ENCODE peak calls at places on chromosomes 7 and 10, in seven cellular contexts. Z is astrocyte; Q is dorsolateral prefrontal cortex; O is stimulated activated CD4-positive, alpha-beta T cell treated with anti-CD3 and anti-CD28 coated beads, Interleukin-15, amount 100 ng/mL, for 1 hour; T is AG10803; Y is ureter; G is adipocyte. M is an unnamed sample.

GRCh38 chr10:90318659-90319058 is 539.2 kb downstream of the HTR7 start:
- DNase-seq in Y (no peak), T (no peak), Q (no peak), Z (no peak), G (no peak), O (no peak), M (no peak)

GRCh38 chr7:55019691-55020480 is 1.1 kb downstream of the EGFR start:
- DNase-seq in Y (peak; percentile 56), G (peak; percentile 59), Q (no peak), Z (no peak), O (no peak), T (no peak), M (peak; percentile 51)

GRCh38 chr7:88688222-88688621 is 71.3 kb upstream of the ZNF804B start:
- DNase-seq in T (no peak), Z (no peak), Q (no peak), G (no peak), O (no peak), Y (no peak), M (no peak)

GRCh38 chr10:124532106-124532641 is 70.6 kb downstream of the LHPP start:
- DNase-seq in O (no peak), Q (no peak), G (peak; percentile 20), Y (no peak), T (no peak), Z (no peak), M (no peak)

GRCh38 chr7:98867271-98867701 is 2.5 kb downstream of the TMEM130 start:
- DNase-seq in T (no peak), Z (peak; percentile 25), G (peak; percentile 18), O (no peak), Q (peak; percentile 47), Y (no peak), M (no peak)

GRCh38 chr7:23295401-23295697 is 3.8 kb upstream of the MALSU1 start:
- DNase-seq in Q (no peak), T (no peak), Y (no peak), G (no peak), Z (no peak), O (no peak), M (no peak)

GRCh38 chr7:70812511-70812910 is 319.4 kb upstream of the GALNT17 start:
- DNase-seq in Z (no peak), Q (no peak), T (no peak), Y (no peak), O (no peak), G (peak; percentile 6), M (no peak)

GRCh38 chr7:120941064-120941463 is 9.5 kb upstream of the ING3 start:
- DNase-seq in O (no peak), T (no peak), Z (no peak), G (peak; percentile 48), Q (no peak), Y (no peak), M (no peak)

GRCh38 chr7:107151538-107151937 is 17.3 kb upstream of the HBP1 start:
- DNase-seq in T (no peak), G (no peak), Y (no peak), Z (no peak), Q (no peak), O (no peak), M (no peak)

GRCh38 chr7:95045236-95045923 is 138.0 kb downstream of the PPP1R9A start:
- DNase-seq in Q (peak; percentile 60), T (peak; percentile 27), O (no peak), Z (no peak), G (no peak), Y (no peak), M (no peak)

GRCh38 chr10:120457431-120458172 is 575 bp downstream of the PLPP4 start:
- DNase-seq in Q (no peak), Z (no peak), T (no peak), G (no peak), O (no peak), Y (no peak), M (no peak)

GRCh38 chr7:34191766-34192550 is 286.6 kb downstream of the BMPER start:
- DNase-seq in T (peak; percentile 21), G (no peak), O (no peak), Q (peak; percentile 58), Z (no peak), Y (no peak), M (no peak)

GRCh38 chr10:61904711-61905445 is 3.4 kb downstream of the ARID5B start:
- DNase-seq in T (peak; percentile 67), Y (no peak), O (peak; percentile 12), Q (no peak), G (peak; percentile 83), Z (peak; percentile 77), M (no peak)

GRCh38 chr7:82419200-82419599 is 24.4 kb downstream of the CACNA2D1 start:
- DNase-seq in Q (no peak), T (no peak), O (no peak), Y (no peak), Z (no peak), G (no peak), M (peak; percentile 66)

GRCh38 chr10:71093531-71093930 is 118.8 kb upstream of the UNC5B start:
- DNase-seq in T (no peak), O (no peak), G (no peak), Y (peak; percentile 23), Q (no peak), Z (no peak), M (peak; percentile 7)

GRCh38 chr7:134669845-134670373 is 23.3 kb downstream of the BPGM start:
- DNase-seq in Z (peak; percentile 91), Q (no peak), Y (peak; percentile 76), T (peak; percentile 82), G (peak; percentile 69), O (peak; percentile 67), M (peak; percentile 69)

GRCh38 chr10:20877986-20878979 is 18.8 kb downstream of the NEBL start:
- DNase-seq in G (no peak), Y (no peak), Z (peak; percentile 24), O (no peak), T (no peak), Q (no peak), M (no peak)

GRCh38 chr10:8137272-8137680 is 82.8 kb downstream of the GATA3 start:
- DNase-seq in Q (no peak), Z (no peak), Y (no peak), O (no peak), G (no peak), T (no peak), M (no peak)

GRCh38 chr7:95577137-95577536 is 19.2 kb downstream of the PDK4 start:
- DNase-seq in O (no peak), Q (no peak), T (no peak), Y (no peak), G (peak; percentile 23), Z (no peak), M (no peak)

GRCh38 chr10:102398172-102399020 is 2.9 kb downstream of the NFKB2 start:
- DNase-seq in O (no peak), T (no peak), Y (no peak), Q (no peak), G (no peak), Z (no peak), M (no peak)

GRCh38 chr10:73586583-73586984 is 4.6 kb downstream of the USP54 start:
- DNase-seq in Z (peak; percentile 89), T (peak; percentile 77), O (no peak), G (peak; percentile 83), Q (no peak), Y (no peak), M (peak; percentile 48)

GRCh38 chr7:33195264-33195663 is 65.9 kb downstream of the BBS9 start:
- DNase-seq in Q (no peak), T (peak; percentile 82), O (no peak), Y (no peak), G (peak; percentile 82), Z (peak; percentile 79), M (no peak)

GRCh38 chr7:37047260-37047659 is 323.0 kb upstream of the AOAH start:
- DNase-seq in O (no peak), Y (no peak), G (no peak), Q (no peak), T (no peak), Z (no peak), M (no peak)

GRCh38 chr10:110912374-110912773 is 6.6 kb downstream of the BBIP1 start:
- DNase-seq in Y (no peak), Z (peak; percentile 70), T (peak; percentile 76), G (peak; percentile 80), O (no peak), Q (no peak), M (no peak)

M was measured in stomach.